ENCODE peak calls at places on chromosomes 5 and 9, in seven cellular contexts. E, U, W, L, Q, I and N are unnamed samples.

GRCh38 chr9:88775559-88775958 is 215.7 kb upstream of the S1PR3 start:
- DNase-seq in U (no peak), Q (no peak), W (peak), E (no peak), L (no peak), I (no peak), N (peak)

GRCh38 chr5:139543423-139543991 is 17.6 kb upstream of the UBE2D2 start:
- DNase-seq in L (no peak), Q (peak), I (peak), U (peak), W (peak), E (peak), N (peak)

GRCh38 chr9:130117816-130118632 is 54.2 kb upstream of the NCS1 start:
- DNase-seq in E (no peak), Q (no peak), U (peak), I (peak), W (peak), L (no peak), N (no peak)

GRCh38 chr5:133369161-133369783 is 243.1 kb downstream of the FSTL4 start:
- DNase-seq in U (no peak), Q (no peak), E (no peak), I (peak), L (no peak), W (no peak), N (no peak)

GRCh38 chr9:129568560-129569505 is 52.1 kb downstream of the C9orf50 start:
- DNase-seq in L (no peak), U (no peak), W (no peak), Q (peak), I (peak), E (peak), N (peak)

GRCh38 chr5:7324919-7325318 is 71.0 kb upstream of the ADCY2 start:
- DNase-seq in L (no peak), Q (no peak), W (no peak), I (no peak), U (no peak), E (no peak), N (no peak)

GRCh38 chr9:129259373-129259772 is 81.3 kb upstream of the IER5L start:
- DNase-seq in Q (no peak), I (no peak), L (no peak), E (no peak), W (no peak), U (no peak), N (no peak)

GRCh38 chr5:10331341-10331796 is 22.1 kb upstream of the MARCHF6 start:
- DNase-seq in E (no peak), Q (no peak), L (no peak), U (no peak), I (no peak), W (peak), N (no peak)

GRCh38 chr5:159893020-159893695 is 23.1 kb upstream of the ADRA1B start:
- DNase-seq in Q (no peak), I (no peak), E (no peak), W (no peak), L (no peak), U (peak), N (no peak)

GRCh38 chr9:134058716-134059115 is 9.1 kb downstream of the BRD3 start:
- DNase-seq in L (no peak), E (peak), W (peak), I (no peak), Q (peak), U (no peak), N (no peak)

GRCh38 chr5:176947847-176948246 is 48.7 kb upstream of the HK3 start:
- DNase-seq in Q (no peak), E (no peak), L (no peak), I (no peak), U (peak), W (no peak), N (no peak)

GRCh38 chr5:83924891-83925290 is 204.2 kb upstream of the HAPLN1 start:
- DNase-seq in E (no peak), W (peak), L (no peak), I (no peak), U (peak), Q (no peak), N (no peak)

GRCh38 chr9:134895103-134895502 is 14.5 kb downstream of the FCN2 start:
- DNase-seq in U (no peak), W (peak), Q (no peak), I (no peak), E (no peak), L (no peak), N (no peak)

GRCh38 chr9:121807918-121808278 is 156.5 kb downstream of the DAB2IP start:
- DNase-seq in I (no peak), W (no peak), L (no peak), Q (no peak), U (no peak), E (no peak), N (peak)

GRCh38 chr5:109714592-109714991 is 24.9 kb downstream of the MAN2A1 start:
- DNase-seq in E (no peak), W (no peak), L (no peak), I (no peak), Q (no peak), U (no peak), N (no peak)

GRCh38 chr9:99176527-99177013 is 45.2 kb downstream of the ALG2 start:
- DNase-seq in I (no peak), Q (no peak), L (no peak), E (no peak), U (no peak), W (no peak), N (no peak)

GRCh38 chr5:81609810-81610375 is 141.0 kb downstream of the SSBP2 start:
- DNase-seq in L (no peak), U (no peak), Q (no peak), I (peak), W (no peak), E (no peak), N (peak)

GRCh38 chr5:176843673-176844072 is 33.3 kb downstream of the UNC5A start:
- DNase-seq in L (no peak), E (no peak), U (no peak), W (no peak), Q (no peak), I (no peak), N (no peak)

GRCh38 chr9:79759460-79759859 is 187.7 kb downstream of the TLE4 start:
- DNase-seq in I (no peak), U (no peak), L (no peak), W (no peak), Q (no peak), E (no peak), N (peak)

GRCh38 chr9:82882744-82883143 is 180.2 kb downstream of the RASEF start:
- DNase-seq in U (peak), W (no peak), I (peak), E (no peak), Q (no peak), L (no peak), N (peak)

GRCh38 chr9:35517552-35518211 is 27.8 kb downstream of the RUSC2 start:
- DNase-seq in Q (no peak), L (no peak), U (no peak), W (no peak), E (no peak), I (no peak), N (no peak)

GRCh38 chr5:151584057-151584937 is 6.8 kb downstream of the FAT2 start:
- DNase-seq in Q (no peak), I (no peak), U (no peak), E (no peak), L (no peak), W (no peak), N (no peak)

GRCh38 chr9:131620764-131621520 is 75.6 kb downstream of the PRRT1B start:
- DNase-seq in L (no peak), Q (no peak), I (no peak), U (no peak), W (no peak), E (no peak), N (no peak)

GRCh38 chr5:64229163-64229774 is 63.6 kb downstream of the RNF180 start:
- DNase-seq in L (peak), W (peak), I (peak), Q (no peak), E (no peak), U (peak), N (no peak)

GRCh38 chr9:39588056-39588814 is 232.8 kb downstream of the SPATA31A1 start:
- DNase-seq in E (no peak), U (no peak), I (no peak), W (no peak), Q (no peak), L (no peak), N (no peak)

GRCh38 chr5:123287881-123288280 is 135.3 kb downstream of the CEP120 start:
- DNase-seq in L (no peak), U (no peak), W (no peak), I (no peak), Q (no peak), E (no peak), N (no peak)
- H2BK120ac ChIP-seq in L (no peak), U (no peak), W (no peak), I (no peak), Q (no peak), E (no peak), N (no peak)

DNA sequence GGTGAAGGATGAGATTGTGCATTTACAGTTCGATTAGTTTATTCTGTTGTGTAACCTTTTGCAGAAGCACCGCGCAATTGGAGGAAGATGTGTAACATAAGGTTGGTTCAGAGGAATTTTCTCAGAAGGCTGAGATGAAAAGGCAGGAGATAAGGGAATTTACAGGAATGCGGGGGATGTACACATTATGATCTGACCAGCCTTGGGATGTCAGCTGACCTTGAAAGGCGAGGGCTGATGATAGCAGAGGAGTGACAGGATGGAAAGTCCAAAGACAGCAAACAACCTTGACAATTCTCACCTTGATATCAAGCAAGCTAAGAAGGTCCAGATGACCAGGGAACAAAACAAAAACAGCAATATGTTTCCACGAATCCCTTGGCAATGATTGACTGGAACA is 88.8 kb downstream of the OTULIN start:
- DNase-seq in L (no peak), Q (no peak), U (no peak), W (peak), E (no peak), I (no peak), N (peak)
- H2BK120ac ChIP-seq in L (no peak), Q (no peak), U (no peak), W (no peak), E (no peak), I (no peak), N (no peak)

DNA sequence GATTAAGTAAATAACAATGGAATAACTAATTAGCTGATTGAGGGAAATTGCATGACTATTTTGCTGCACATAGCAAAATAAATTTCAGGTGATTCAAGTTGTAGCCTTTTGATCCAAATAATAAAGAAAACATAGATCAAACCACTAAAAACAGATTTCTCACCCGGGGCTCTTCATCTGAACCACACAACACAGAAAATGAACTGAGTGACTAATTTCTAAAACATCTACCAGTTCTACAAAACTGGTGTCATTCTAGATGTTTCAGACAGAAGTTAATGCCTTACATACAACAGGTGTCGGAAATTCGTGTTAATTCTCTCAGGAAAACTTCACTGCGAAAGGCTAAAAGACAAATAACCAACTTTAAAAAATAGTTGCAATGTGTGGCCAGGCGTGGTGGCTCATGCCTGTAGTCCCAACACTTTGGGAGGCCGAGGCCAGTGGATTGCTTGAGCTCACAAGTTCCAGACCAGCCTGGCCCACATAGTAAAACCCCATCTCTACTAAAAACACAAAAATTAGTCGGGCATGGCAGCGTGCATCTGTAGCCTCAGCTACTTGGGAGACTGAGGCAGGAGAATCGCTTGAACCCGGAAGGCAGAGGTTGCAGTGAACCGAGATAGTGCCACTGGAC is 6.9 kb downstream of the PROP1 start:
- DNase-seq in Q (no peak), E (no peak), L (no peak), U (no peak), W (no peak), I (no peak), N (no peak)
- H2BK120ac ChIP-seq in Q (no peak), E (no peak), L (no peak), U (no peak), W (no peak), I (no peak), N (no peak)

GRCh38 chr5:174552428-174552827 is 172.0 kb upstream of the MSX2 start:
- DNase-seq in U (no peak), I (no peak), W (no peak), L (no peak), E (peak), Q (no peak), N (no peak)

GRCh38 chr5:174550026-174550425 is 174.4 kb upstream of the MSX2 start:
- DNase-seq in Q (no peak), U (no peak), E (no peak), I (no peak), W (peak), L (no peak), N (no peak)

GRCh38 chr5:174549254-174549653 is 175.1 kb upstream of the MSX2 start:
- DNase-seq in I (no peak), L (no peak), U (no peak), Q (no peak), E (no peak), W (no peak), N (no peak)

GRCh38 chr5:174545926-174546325 is 178.5 kb upstream of the MSX2 start:
- DNase-seq in W (no peak), U (no peak), I (no peak), E (no peak), Q (no peak), L (no peak), N (no peak)

GRCh38 chr5:174547814-174548213 is 176.6 kb upstream of the MSX2 start:
- DNase-seq in Q (no peak), U (no peak), L (no peak), I (no peak), E (no peak), W (no peak), N (no peak)
- H2BK120ac ChIP-seq in Q (no peak), U (no peak), L (no peak), I (no peak), E (no peak), W (no peak), N (no peak)